ENCODE peak calls at places on chromosomes 12 and 14, in five cellular contexts. S, E, U, Y and I are unnamed samples.

GRCh38 chr12:122687091-122687490 is 16.1 kb downstream of the HCAR2 start:
- DNase-seq in S (no peak), Y (no peak), E (no peak), U (no peak), I (no peak)

GRCh38 chr12:50598321-50598862 is 93.6 kb downstream of the DIP2B start:
- DNase-seq in U (no peak), S (no peak), E (no peak), Y (no peak), I (no peak)

GRCh38 chr14:53652068-53652467 is 304.6 kb downstream of the BMP4 start:
- DNase-seq in S (no peak), E (no peak), U (no peak), Y (no peak), I (no peak)

GRCh38 chr12:131356485-131356884 is 354.4 kb upstream of the SFSWAP start:
- DNase-seq in S (no peak), U (no peak), E (no peak), Y (no peak), I (no peak)

GRCh38 chr14:75566321-75566720 is 12.1 kb upstream of the FLVCR2 start:
- DNase-seq in U (no peak), Y (no peak), S (no peak), E (no peak), I (no peak)

GRCh38 chr12:64826234-64826633 is 1.8 kb downstream of the TBC1D30 start:
- DNase-seq in E (peak), U (peak), Y (peak), S (peak), I (peak)

GRCh38 chr12:128682542-128683315 is 141.0 kb downstream of the SLC15A4 start:
- DNase-seq in E (no peak), Y (no peak), S (no peak), U (no peak), I (no peak)

GRCh38 chr14:57089901-57090300 is 178.8 kb downstream of the EXOC5 start:
- DNase-seq in Y (no peak), S (no peak), E (no peak), U (peak), I (no peak)

GRCh38 chr12:67751376-67751928 is 102.9 kb downstream of the DYRK2 start:
- DNase-seq in S (no peak), Y (no peak), E (no peak), U (no peak), I (no peak)

GRCh38 chr14:23164949-23165348 is 18.5 kb downstream of the SLC7A8 start:
- DNase-seq in S (no peak), U (no peak), E (no peak), Y (no peak), I (no peak)

GRCh38 chr14:24351517-24351916 is 11.7 kb upstream of the RIPK3 start:
- DNase-seq in U (no peak), E (peak), S (no peak), Y (no peak), I (no peak)

GRCh38 chr12:51900323-51900889 is 6.9 kb upstream of the ACVRL1 start:
- DNase-seq in S (no peak), Y (peak), U (no peak), E (no peak), I (no peak)

GRCh38 chr14:88045705-88046104 is 40.8 kb downstream of the GPR65 start:
- DNase-seq in U (no peak), Y (peak), S (no peak), E (no peak), I (no peak)

GRCh38 chr14:105857816-105858675 is 331.7 kb downstream of the TMEM121 start:
- DNase-seq in E (no peak), U (no peak), S (no peak), Y (peak), I (no peak)

GRCh38 chr12:69039881-69040280 is 106.9 kb upstream of the CPM start:
- DNase-seq in Y (no peak), S (no peak), E (no peak), U (peak), I (no peak)